ENCODE peak calls at places on chromosomes 3 and 15, in eight cellular contexts. O is foreskin melanocyte, Y is Calu3, L is retinal pigment epithelial cell, P is LoVo, R is NCI-H774, T is activated T-cell treated with anti-CD3 and anti-CD28 coated beads for 1 hour, C is NT2/D1. G is an unnamed sample.

GRCh38 chr3:119357190-119357589 is 63.0 kb downstream of the ARHGAP31 start:
- DNase-seq in O (no peak), Y (peak), L (no peak), P (peak), R (no peak), T (no peak), C (no peak), G (no peak)

GRCh38 chr15:23503546-23503945 is 56.5 kb upstream of the GOLGA6L2 start:
- DNase-seq in O (no peak), Y (no peak), L (no peak), P (no peak), R (no peak), T (no peak), C (no peak), G (no peak)

GRCh38 chr15:34353627-34354026 is 10.5 kb downstream of the NUTM1 start:
- DNase-seq in O (no peak), Y (no peak), L (no peak), P (no peak), R (no peak), T (no peak), C (no peak), G (no peak)

GRCh38 chr3:9040996-9041395 is 77.7 kb upstream of the RAD18 start:
- DNase-seq in O (no peak), Y (no peak), L (no peak), P (no peak), R (no peak), T (no peak), C (no peak), G (no peak)

GRCh38 chr3:176328198-176328597 is 869.1 kb downstream of the TBL1XR1 start:
- DNase-seq in O (no peak), Y (no peak), L (no peak), P (no peak), R (no peak), T (no peak), C (peak), G (no peak)

GRCh38 chr3:120472121-120472844 is 21.5 kb upstream of the FSTL1 start:
- DNase-seq in O (no peak), Y (no peak), L (no peak), P (no peak), R (no peak), T (no peak), C (no peak), G (no peak)

GRCh38 chr3:39396690-39397089 is 9.8 kb upstream of the RPSA start:
- DNase-seq in O (no peak), Y (no peak), L (no peak), P (no peak), R (no peak), T (no peak), C (no peak), G (no peak)

GRCh38 chr15:80940851-80941250 is 48.8 kb downstream of the MESD start:
- DNase-seq in O (no peak), Y (no peak), L (no peak), P (no peak), R (no peak), T (no peak), C (no peak), G (no peak)

GRCh38 chr3:127457746-127458145 is 132.8 kb downstream of the TPRA1 start:
- DNase-seq in O (no peak), Y (no peak), L (no peak), P (no peak), R (no peak), T (no peak), C (no peak), G (no peak)

GRCh38 chr15:88542342-88542733 is 4.1 kb downstream of the DET1 start:
- DNase-seq in O (no peak), Y (no peak), L (no peak), P (no peak), R (no peak), T (no peak), C (no peak), G (no peak)

GRCh38 chr15:89419370-89419984 is 76.9 kb downstream of the RHCG start:
- DNase-seq in O (peak), Y (peak), L (no peak), P (peak), R (no peak), T (no peak), C (peak), G (peak)

GRCh38 chr3:168878655-168879054 is 782.9 kb upstream of the GOLIM4 start:
- DNase-seq in O (peak), Y (no peak), L (no peak), P (peak), R (no peak), T (no peak), C (no peak), G (no peak)

GRCh38 chr3:85387913-85388510 is 429.2 kb downstream of the CADM2 start:
- DNase-seq in O (no peak), Y (no peak), L (no peak), P (no peak), R (no peak), T (no peak), C (no peak), G (no peak)

GRCh38 chr15:95551580-95551979 is 778.9 kb upstream of the NR2F2 start:
- DNase-seq in O (no peak), Y (no peak), L (no peak), P (no peak), R (no peak), T (no peak), C (no peak), G (no peak)

GRCh38 chr3:189094539-189094938 is 77.2 kb upstream of the TPRG1 start:
- DNase-seq in O (no peak), Y (no peak), L (no peak), P (no peak), R (no peak), T (no peak), C (no peak), G (no peak)

GRCh38 chr3:9037113-9037715 is 73.9 kb upstream of the RAD18 start:
- DNase-seq in O (no peak), Y (no peak), L (no peak), P (no peak), R (no peak), T (no peak), C (no peak), G (no peak)

GRCh38 chr15:62257991-62258390 is 92.9 kb upstream of the C2CD4B start:
- DNase-seq in O (no peak), Y (no peak), L (no peak), P (no peak), R (no peak), T (no peak), C (no peak), G (no peak)

GRCh38 chr3:104785966-104786365 is 580.7 kb upstream of the ALCAM start:
- DNase-seq in O (no peak), Y (no peak), L (no peak), P (no peak), R (no peak), T (no peak), C (no peak), G (no peak)

G was measured in SK-MEL-5.